ENCODE peak calls at places on chromosomes 7 and 10, in seven cellular contexts. B is transverse colon, O is tibial artery, R is mucosa of descending colon, H is A549, Y is cardiac muscle cell, T is GM06990. D is an unnamed sample.

GRCh38 chr7:2982401-2982800 is 61.3 kb downstream of the CARD11 start:
- DNase-seq in H (no peak), R (no peak), O (no peak), B (no peak), T (no peak), Y (no peak), D (no peak)

GRCh38 chr10:21055339-21056135 is 158.4 kb upstream of the NEBL start:
- DNase-seq in T (no peak), H (no peak), Y (no peak), O (no peak), R (no peak), B (no peak), D (no peak)

GRCh38 chr7:28674359-28674782 is 262.1 kb downstream of the CREB5 start:
- DNase-seq in Y (no peak), O (no peak), H (peak), T (no peak), B (no peak), R (no peak), D (no peak)

GRCh38 chr7:50869108-50869716 is 86.5 kb upstream of the GRB10 start:
- DNase-seq in R (peak), O (no peak), T (no peak), Y (no peak), B (no peak), H (peak), D (no peak)

GRCh38 chr10:50605280-50606270 is 18.2 kb downstream of the SGMS1 start:
- DNase-seq in Y (peak), O (no peak), H (peak), T (peak), R (peak), B (peak), D (peak)

GRCh38 chr10:69119896-69120295 is 4.1 kb upstream of the VPS26A start:
- DNase-seq in R (no peak), H (no peak), Y (no peak), O (no peak), B (no peak), T (no peak), D (no peak)

GRCh38 chr10:132520147-132520811 is 17.3 kb upstream of the INPP5A start:
- DNase-seq in Y (peak), R (no peak), H (no peak), T (no peak), B (peak), O (peak), D (no peak)

GRCh38 chr10:118569241-118569881 is 26.1 kb downstream of the PRLHR start:
- DNase-seq in R (no peak), T (no peak), O (no peak), Y (no peak), B (no peak), H (no peak), D (no peak)

GRCh38 chr7:19674266-19674960 is 34.4 kb downstream of the POLR1F start:
- DNase-seq in Y (no peak), O (no peak), R (no peak), T (no peak), B (no peak), H (no peak), D (no peak)

GRCh38 chr7:92831716-92832622 is 4.4 kb downstream of the CDK6 start:
- DNase-seq in R (no peak), Y (no peak), B (peak), O (no peak), T (no peak), H (peak), D (no peak)

GRCh38 chr7:657565-658119 is 68.9 kb upstream of the DNAAF5 start:
- DNase-seq in O (no peak), R (no peak), B (no peak), Y (peak), T (no peak), H (no peak), D (no peak)

GRCh38 chr10:96721207-96721572 is 876 bp upstream of the PIK3AP1 start:
- DNase-seq in B (no peak), T (no peak), O (no peak), H (no peak), R (no peak), Y (no peak), D (no peak)
- TF ChIP-seq CTCF in B (no peak), T (no peak), O (no peak), H (no peak), R (no peak), Y (no peak), D (no peak)

DNA sequence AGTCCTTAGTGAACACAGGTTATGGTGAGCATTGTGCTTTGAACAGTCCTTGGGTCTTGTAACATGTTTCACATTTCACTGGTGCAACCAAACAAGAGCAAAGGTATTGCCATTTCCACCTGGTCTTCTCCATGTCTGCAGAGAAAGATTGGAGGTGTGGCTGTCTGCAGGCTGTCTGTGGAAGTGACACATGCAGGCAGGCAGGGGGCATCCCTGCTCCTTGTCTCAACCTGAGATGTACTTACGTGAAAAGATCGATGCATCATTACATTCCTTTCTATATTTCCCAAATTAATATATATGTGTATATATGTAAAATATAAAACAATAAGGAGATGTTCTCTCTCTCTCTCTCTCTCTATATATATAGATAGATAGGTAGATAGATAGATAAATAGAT is 54.3 kb downstream of the LRRC18 start:
- DNase-seq in Y (peak), B (no peak), H (peak), R (peak), O (no peak), T (no peak), D (no peak)
- TF ChIP-seq CTCF in Y (no peak), B (peak), H (no peak), R (no peak), O (no peak), T (peak), D (no peak)

DNA sequence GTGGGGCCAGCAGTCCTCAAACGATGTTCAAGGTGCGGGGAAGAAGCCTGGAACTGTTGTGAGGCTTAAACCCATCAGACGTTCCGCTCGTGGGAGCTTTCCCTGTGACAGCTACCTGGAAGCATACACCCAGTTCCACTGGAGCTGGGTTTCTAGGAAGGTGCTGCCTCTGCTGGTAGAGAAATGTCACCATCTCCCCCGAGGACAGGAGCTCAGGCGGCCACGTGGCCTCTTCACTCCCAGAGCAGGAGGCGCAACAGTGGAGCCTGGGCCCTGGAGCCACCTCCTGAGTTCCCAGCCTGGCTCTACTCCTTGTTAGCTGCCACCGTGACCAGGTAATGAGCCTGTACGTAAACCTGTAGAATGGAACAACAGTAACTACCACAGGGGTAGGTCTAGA is 156.1 kb downstream of the ADARB2 start:
- DNase-seq in Y (no peak), T (no peak), B (no peak), O (no peak), H (no peak), R (no peak), D (no peak)
- TF ChIP-seq CTCF in Y (no peak), T (no peak), B (no peak), O (no peak), H (no peak), R (no peak), D (no peak)

GRCh38 chr7:38632411-38632810 is 1.2 kb upstream of the AMPH start:
- DNase-seq in Y (no peak), R (no peak), O (no peak), T (no peak), B (no peak), H (no peak), D (no peak)
- TF ChIP-seq CTCF in Y (no peak), R (no peak), O (no peak), T (peak), B (no peak), H (no peak), D (no peak)

DNA sequence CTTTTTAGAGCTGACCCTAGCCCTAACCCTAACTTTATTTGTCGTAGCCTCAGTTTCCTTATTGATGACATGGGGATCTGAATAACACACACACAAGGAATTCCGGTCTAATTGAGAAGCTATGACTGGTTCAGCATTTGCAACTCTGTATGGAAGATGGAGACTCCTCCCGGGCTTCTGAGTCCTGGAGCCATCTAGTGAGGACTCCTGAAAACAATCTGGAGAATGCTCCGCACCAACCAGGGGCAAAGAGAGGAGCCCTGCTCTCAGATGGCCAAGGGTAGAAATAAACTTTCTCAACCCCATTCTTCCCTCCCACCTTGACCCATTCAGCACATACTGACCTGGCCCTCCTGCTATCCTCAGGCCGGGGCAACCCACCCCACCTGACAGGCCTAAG is 26.4 kb downstream of the MBL2 start:
- DNase-seq in Y (no peak), B (no peak), O (no peak), R (no peak), T (no peak), H (peak), D (no peak)
- TF ChIP-seq CTCF in Y (no peak), B (no peak), O (no peak), R (no peak), T (no peak), H (no peak), D (no peak)

DNA sequence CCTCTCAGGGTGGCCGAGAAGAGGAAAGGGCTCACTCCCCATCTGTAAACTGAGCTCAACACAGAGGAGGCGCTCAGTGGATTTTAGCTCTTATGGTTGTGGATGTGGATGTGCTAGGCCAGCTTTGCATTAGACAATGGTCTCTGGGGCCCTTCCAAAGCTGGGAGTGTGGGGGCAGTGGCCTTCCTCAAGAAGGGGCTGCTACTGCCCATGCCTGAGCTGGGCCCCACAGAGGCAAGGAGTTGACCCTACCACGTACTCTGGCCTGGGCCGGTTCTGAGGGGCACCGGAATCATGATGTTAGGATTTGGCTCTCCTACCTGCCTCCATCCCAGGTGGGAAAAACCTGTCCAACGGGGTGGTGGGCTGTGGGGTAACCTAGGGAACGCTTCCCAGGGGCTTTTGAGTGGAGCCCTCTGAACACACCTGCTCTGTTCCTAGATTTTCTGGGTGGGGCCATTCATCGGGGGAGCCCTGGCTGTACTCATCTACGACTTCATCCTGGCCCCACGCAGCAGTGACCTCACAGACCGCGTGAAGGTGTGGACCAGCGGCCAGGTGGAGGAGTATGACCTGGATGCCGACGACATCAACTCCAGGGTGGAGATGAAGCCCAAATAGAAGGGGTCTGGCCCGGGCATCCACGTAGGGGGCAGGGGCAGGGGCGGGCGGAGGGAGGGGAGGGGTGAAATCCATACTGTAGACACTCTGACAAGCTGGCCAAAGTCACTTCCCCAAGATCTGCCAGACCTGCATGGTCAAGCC is 11.5 kb downstream of the AQP1 start:
- DNase-seq in H (no peak), R (peak), T (no peak), Y (no peak), O (peak), B (peak), D (no peak)
- TF ChIP-seq CTCF in H (no peak), R (no peak), T (no peak), Y (no peak), O (no peak), B (no peak), D (no peak)

GRCh38 chr10:37434091-37434490 is 308.7 kb downstream of the ANKRD30A start:
- DNase-seq in O (no peak), H (peak), R (no peak), B (no peak), Y (no peak), T (no peak), D (no peak)
- TF ChIP-seq CTCF in O (no peak), H (peak), R (no peak), B (no peak), Y (no peak), T (no peak), D (no peak)

GRCh38 chr10:131396108-131397010 is 84.8 kb upstream of the TCERG1L start:
- DNase-seq in B (no peak), Y (no peak), O (no peak), H (peak), T (no peak), R (no peak), D (no peak)
- TF ChIP-seq CTCF in B (no peak), Y (no peak), O (no peak), H (no peak), T (no peak), R (no peak), D (no peak)